ENCODE peak calls at places on chromosomes 16 and 17, in ten cellular contexts. One of them, this sample, is unnamed.

GRCh38 chr16:49592507-49593422 is 219.2 kb downstream of the C16orf78 start:
- DNase-seq in GM03348: peak
- DNase-seq in PC-9: no peak
- DNase-seq in T follicular helper cell: peak
- DNase-seq in A172: peak
- DNase-seq in activated CD8-positive, alpha-beta memory T cell treated with anti-CD3 and anti-CD28 coated beads for 4 hours: no peak
- DNase-seq in endothelial cell: peak
- DNase-seq in A549: peak
- DNase-seq in NCI-H1694 treated with DMSO at 0.1 percent for 48 hours: peak
- DNase-seq in stimulated activated CD4-positive, alpha-beta T cell treated with anti-CD3 and anti-CD28 coated beads, Interleukin-4, amount 100 ng/mL, for 24 hours: peak
- DNase-seq in this sample: peak

GRCh38 chr16:88456356-88457292 is 3.5 kb downstream of the ZFPM1 start:
- DNase-seq in GM03348: no peak
- DNase-seq in PC-9: no peak
- DNase-seq in T follicular helper cell: no peak
- DNase-seq in A172: peak
- DNase-seq in activated CD8-positive, alpha-beta memory T cell treated with anti-CD3 and anti-CD28 coated beads for 4 hours: peak
- DNase-seq in endothelial cell: no peak
- DNase-seq in A549: no peak
- DNase-seq in NCI-H1694 treated with DMSO at 0.1 percent for 48 hours: no peak
- DNase-seq in stimulated activated CD4-positive, alpha-beta T cell treated with anti-CD3 and anti-CD28 coated beads, Interleukin-4, amount 100 ng/mL, for 24 hours: peak
- DNase-seq in this sample: no peak

GRCh38 chr16:5041604-5042133 is 7.9 kb upstream of the NAGPA start:
- DNase-seq in GM03348: no peak
- DNase-seq in PC-9: peak
- DNase-seq in T follicular helper cell: no peak
- DNase-seq in A172: peak
- DNase-seq in activated CD8-positive, alpha-beta memory T cell treated with anti-CD3 and anti-CD28 coated beads for 4 hours: no peak
- DNase-seq in endothelial cell: no peak
- DNase-seq in A549: no peak
- DNase-seq in NCI-H1694 treated with DMSO at 0.1 percent for 48 hours: no peak
- DNase-seq in stimulated activated CD4-positive, alpha-beta T cell treated with anti-CD3 and anti-CD28 coated beads, Interleukin-4, amount 100 ng/mL, for 24 hours: no peak
- DNase-seq in this sample: no peak

GRCh38 chr16:55672471-55672870 is 16.7 kb downstream of the SLC6A2 start:
- DNase-seq in GM03348: peak
- DNase-seq in PC-9: no peak
- DNase-seq in T follicular helper cell: no peak
- DNase-seq in A172: peak
- DNase-seq in activated CD8-positive, alpha-beta memory T cell treated with anti-CD3 and anti-CD28 coated beads for 4 hours: no peak
- DNase-seq in endothelial cell: no peak
- DNase-seq in A549: no peak
- DNase-seq in NCI-H1694 treated with DMSO at 0.1 percent for 48 hours: no peak
- DNase-seq in stimulated activated CD4-positive, alpha-beta T cell treated with anti-CD3 and anti-CD28 coated beads, Interleukin-4, amount 100 ng/mL, for 24 hours: no peak
- DNase-seq in this sample: no peak

GRCh38 chr17:81697261-81698044 is 5.7 kb upstream of the MRPL12 start:
- DNase-seq in GM03348: no peak
- DNase-seq in PC-9: no peak
- DNase-seq in T follicular helper cell: no peak
- DNase-seq in A172: no peak
- DNase-seq in activated CD8-positive, alpha-beta memory T cell treated with anti-CD3 and anti-CD28 coated beads for 4 hours: no peak
- DNase-seq in endothelial cell: no peak
- DNase-seq in A549: no peak
- DNase-seq in NCI-H1694 treated with DMSO at 0.1 percent for 48 hours: no peak
- DNase-seq in stimulated activated CD4-positive, alpha-beta T cell treated with anti-CD3 and anti-CD28 coated beads, Interleukin-4, amount 100 ng/mL, for 24 hours: no peak
- DNase-seq in this sample: no peak

GRCh38 chr17:76697702-76698465 is 12.9 kb downstream of the MXRA7 start:
- DNase-seq in GM03348: no peak
- DNase-seq in PC-9: no peak
- DNase-seq in T follicular helper cell: no peak
- DNase-seq in A172: no peak
- DNase-seq in activated CD8-positive, alpha-beta memory T cell treated with anti-CD3 and anti-CD28 coated beads for 4 hours: no peak
- DNase-seq in endothelial cell: no peak
- DNase-seq in A549: no peak
- DNase-seq in NCI-H1694 treated with DMSO at 0.1 percent for 48 hours: peak
- DNase-seq in stimulated activated CD4-positive, alpha-beta T cell treated with anti-CD3 and anti-CD28 coated beads, Interleukin-4, amount 100 ng/mL, for 24 hours: no peak
- DNase-seq in this sample: no peak

GRCh38 chr16:56346131-56346890 is 79.0 kb downstream of the AMFR start:
- DNase-seq in GM03348: no peak
- DNase-seq in PC-9: peak
- DNase-seq in T follicular helper cell: no peak
- DNase-seq in A172: no peak
- DNase-seq in activated CD8-positive, alpha-beta memory T cell treated with anti-CD3 and anti-CD28 coated beads for 4 hours: no peak
- DNase-seq in endothelial cell: no peak
- DNase-seq in A549: no peak
- DNase-seq in NCI-H1694 treated with DMSO at 0.1 percent for 48 hours: no peak
- DNase-seq in stimulated activated CD4-positive, alpha-beta T cell treated with anti-CD3 and anti-CD28 coated beads, Interleukin-4, amount 100 ng/mL, for 24 hours: no peak
- DNase-seq in this sample: no peak

GRCh38 chr17:79842136-79842655 is 3.0 kb upstream of the CBX4 start:
- DNase-seq in GM03348: no peak
- DNase-seq in PC-9: no peak
- DNase-seq in T follicular helper cell: no peak
- DNase-seq in A172: no peak
- DNase-seq in activated CD8-positive, alpha-beta memory T cell treated with anti-CD3 and anti-CD28 coated beads for 4 hours: no peak
- DNase-seq in endothelial cell: no peak
- DNase-seq in A549: no peak
- DNase-seq in NCI-H1694 treated with DMSO at 0.1 percent for 48 hours: no peak
- DNase-seq in stimulated activated CD4-positive, alpha-beta T cell treated with anti-CD3 and anti-CD28 coated beads, Interleukin-4, amount 100 ng/mL, for 24 hours: no peak
- DNase-seq in this sample: peak

GRCh38 chr16:14669776-14670175 is 24.3 kb downstream of the PLA2G10 start:
- DNase-seq in GM03348: no peak
- DNase-seq in PC-9: no peak
- DNase-seq in T follicular helper cell: no peak
- DNase-seq in A172: peak
- DNase-seq in activated CD8-positive, alpha-beta memory T cell treated with anti-CD3 and anti-CD28 coated beads for 4 hours: no peak
- DNase-seq in endothelial cell: no peak
- DNase-seq in A549: no peak
- DNase-seq in NCI-H1694 treated with DMSO at 0.1 percent for 48 hours: no peak
- DNase-seq in stimulated activated CD4-positive, alpha-beta T cell treated with anti-CD3 and anti-CD28 coated beads, Interleukin-4, amount 100 ng/mL, for 24 hours: no peak
- DNase-seq in this sample: peak

GRCh38 chr17:19424934-19425868 is 14.2 kb downstream of the RNF112 start:
- DNase-seq in GM03348: no peak
- DNase-seq in PC-9: no peak
- DNase-seq in T follicular helper cell: no peak
- DNase-seq in A172: no peak
- DNase-seq in activated CD8-positive, alpha-beta memory T cell treated with anti-CD3 and anti-CD28 coated beads for 4 hours: no peak
- DNase-seq in endothelial cell: no peak
- DNase-seq in A549: no peak
- DNase-seq in NCI-H1694 treated with DMSO at 0.1 percent for 48 hours: no peak
- DNase-seq in stimulated activated CD4-positive, alpha-beta T cell treated with anti-CD3 and anti-CD28 coated beads, Interleukin-4, amount 100 ng/mL, for 24 hours: no peak
- DNase-seq in this sample: no peak

GRCh38 chr16:53922805-53923645 is 219.1 kb downstream of the FTO start:
- DNase-seq in GM03348: no peak
- DNase-seq in PC-9: no peak
- DNase-seq in T follicular helper cell: no peak
- DNase-seq in A172: no peak
- DNase-seq in activated CD8-positive, alpha-beta memory T cell treated with anti-CD3 and anti-CD28 coated beads for 4 hours: no peak
- DNase-seq in endothelial cell: no peak
- DNase-seq in A549: no peak
- DNase-seq in NCI-H1694 treated with DMSO at 0.1 percent for 48 hours: peak
- DNase-seq in stimulated activated CD4-positive, alpha-beta T cell treated with anti-CD3 and anti-CD28 coated beads, Interleukin-4, amount 100 ng/mL, for 24 hours: no peak
- DNase-seq in this sample: no peak

GRCh38 chr16:54937673-54938350 is 7.1 kb downstream of the IRX5 start:
- DNase-seq in GM03348: peak
- DNase-seq in PC-9: no peak
- DNase-seq in T follicular helper cell: no peak
- DNase-seq in A172: no peak
- DNase-seq in activated CD8-positive, alpha-beta memory T cell treated with anti-CD3 and anti-CD28 coated beads for 4 hours: no peak
- DNase-seq in endothelial cell: no peak
- DNase-seq in A549: no peak
- DNase-seq in NCI-H1694 treated with DMSO at 0.1 percent for 48 hours: no peak
- DNase-seq in stimulated activated CD4-positive, alpha-beta T cell treated with anti-CD3 and anti-CD28 coated beads, Interleukin-4, amount 100 ng/mL, for 24 hours: no peak
- DNase-seq in this sample: no peak

GRCh38 chr16:85275533-85276249 is 163.4 kb upstream of the CIBAR2 start:
- DNase-seq in GM03348: peak
- DNase-seq in PC-9: no peak
- DNase-seq in T follicular helper cell: peak
- DNase-seq in A172: peak
- DNase-seq in activated CD8-positive, alpha-beta memory T cell treated with anti-CD3 and anti-CD28 coated beads for 4 hours: peak
- DNase-seq in endothelial cell: peak
- DNase-seq in A549: peak
- DNase-seq in NCI-H1694 treated with DMSO at 0.1 percent for 48 hours: peak
- DNase-seq in stimulated activated CD4-positive, alpha-beta T cell treated with anti-CD3 and anti-CD28 coated beads, Interleukin-4, amount 100 ng/mL, for 24 hours: peak
- DNase-seq in this sample: peak

GRCh38 chr16:89110641-89111040 is 17.0 kb downstream of the ACSF3 start:
- DNase-seq in GM03348: no peak
- DNase-seq in PC-9: no peak
- DNase-seq in T follicular helper cell: no peak
- DNase-seq in A172: no peak
- DNase-seq in activated CD8-positive, alpha-beta memory T cell treated with anti-CD3 and anti-CD28 coated beads for 4 hours: no peak
- DNase-seq in endothelial cell: no peak
- DNase-seq in A549: no peak
- DNase-seq in NCI-H1694 treated with DMSO at 0.1 percent for 48 hours: no peak
- DNase-seq in stimulated activated CD4-positive, alpha-beta T cell treated with anti-CD3 and anti-CD28 coated beads, Interleukin-4, amount 100 ng/mL, for 24 hours: no peak
- DNase-seq in this sample: no peak

GRCh38 chr16:56438042-56438441 is 12.7 kb upstream of the AMFR start:
- DNase-seq in GM03348: no peak
- DNase-seq in PC-9: no peak
- DNase-seq in T follicular helper cell: no peak
- DNase-seq in A172: no peak
- DNase-seq in activated CD8-positive, alpha-beta memory T cell treated with anti-CD3 and anti-CD28 coated beads for 4 hours: no peak
- DNase-seq in endothelial cell: no peak
- DNase-seq in A549: no peak
- DNase-seq in NCI-H1694 treated with DMSO at 0.1 percent for 48 hours: no peak
- DNase-seq in stimulated activated CD4-positive, alpha-beta T cell treated with anti-CD3 and anti-CD28 coated beads, Interleukin-4, amount 100 ng/mL, for 24 hours: no peak
- DNase-seq in this sample: no peak

GRCh38 chr17:45013021-45013997 is 38.1 kb downstream of the DCAKD start:
- DNase-seq in GM03348: no peak
- DNase-seq in PC-9: no peak
- DNase-seq in T follicular helper cell: no peak
- DNase-seq in A172: no peak
- DNase-seq in activated CD8-positive, alpha-beta memory T cell treated with anti-CD3 and anti-CD28 coated beads for 4 hours: no peak
- DNase-seq in endothelial cell: no peak
- DNase-seq in A549: no peak
- DNase-seq in NCI-H1694 treated with DMSO at 0.1 percent for 48 hours: peak
- DNase-seq in stimulated activated CD4-positive, alpha-beta T cell treated with anti-CD3 and anti-CD28 coated beads, Interleukin-4, amount 100 ng/mL, for 24 hours: no peak
- DNase-seq in this sample: peak

GRCh38 chr17:44878627-44879221 is 20.5 kb downstream of the EFTUD2 start:
- DNase-seq in GM03348: peak
- DNase-seq in PC-9: no peak
- DNase-seq in T follicular helper cell: no peak
- DNase-seq in A172: peak
- DNase-seq in activated CD8-positive, alpha-beta memory T cell treated with anti-CD3 and anti-CD28 coated beads for 4 hours: no peak
- DNase-seq in endothelial cell: peak
- DNase-seq in A549: peak
- DNase-seq in NCI-H1694 treated with DMSO at 0.1 percent for 48 hours: peak
- DNase-seq in stimulated activated CD4-positive, alpha-beta T cell treated with anti-CD3 and anti-CD28 coated beads, Interleukin-4, amount 100 ng/mL, for 24 hours: peak
- DNase-seq in this sample: no peak

GRCh38 chr17:80632046-80632581 is 87.5 kb downstream of the RPTOR start:
- DNase-seq in GM03348: peak
- DNase-seq in PC-9: no peak
- DNase-seq in T follicular helper cell: no peak
- DNase-seq in A172: no peak
- DNase-seq in activated CD8-positive, alpha-beta memory T cell treated with anti-CD3 and anti-CD28 coated beads for 4 hours: no peak
- DNase-seq in endothelial cell: no peak
- DNase-seq in A549: no peak
- DNase-seq in NCI-H1694 treated with DMSO at 0.1 percent for 48 hours: no peak
- DNase-seq in stimulated activated CD4-positive, alpha-beta T cell treated with anti-CD3 and anti-CD28 coated beads, Interleukin-4, amount 100 ng/mL, for 24 hours: no peak
- DNase-seq in this sample: no peak

GRCh38 chr17:81487089-81487486 is 25.5 kb downstream of the ACTG1 start:
- DNase-seq in GM03348: no peak
- DNase-seq in PC-9: no peak
- DNase-seq in T follicular helper cell: no peak
- DNase-seq in A172: no peak
- DNase-seq in activated CD8-positive, alpha-beta memory T cell treated with anti-CD3 and anti-CD28 coated beads for 4 hours: no peak
- DNase-seq in endothelial cell: no peak
- DNase-seq in A549: no peak
- DNase-seq in NCI-H1694 treated with DMSO at 0.1 percent for 48 hours: no peak
- DNase-seq in stimulated activated CD4-positive, alpha-beta T cell treated with anti-CD3 and anti-CD28 coated beads, Interleukin-4, amount 100 ng/mL, for 24 hours: no peak
- DNase-seq in this sample: no peak

GRCh38 chr16:31179153-31179746 is 689 bp upstream of the FUS start:
- DNase-seq in GM03348: no peak
- DNase-seq in PC-9: no peak
- DNase-seq in T follicular helper cell: no peak
- DNase-seq in A172: no peak
- DNase-seq in activated CD8-positive, alpha-beta memory T cell treated with anti-CD3 and anti-CD28 coated beads for 4 hours: no peak
- DNase-seq in endothelial cell: peak
- DNase-seq in A549: no peak
- DNase-seq in NCI-H1694 treated with DMSO at 0.1 percent for 48 hours: no peak
- DNase-seq in stimulated activated CD4-positive, alpha-beta T cell treated with anti-CD3 and anti-CD28 coated beads, Interleukin-4, amount 100 ng/mL, for 24 hours: no peak
- DNase-seq in this sample: no peak

GRCh38 chr16:47392114-47392513 is 68.7 kb downstream of the ITFG1 start:
- DNase-seq in GM03348: no peak
- DNase-seq in PC-9: peak
- DNase-seq in T follicular helper cell: no peak
- DNase-seq in A172: peak
- DNase-seq in activated CD8-positive, alpha-beta memory T cell treated with anti-CD3 and anti-CD28 coated beads for 4 hours: no peak
- DNase-seq in endothelial cell: no peak
- DNase-seq in A549: no peak
- DNase-seq in NCI-H1694 treated with DMSO at 0.1 percent for 48 hours: no peak
- DNase-seq in stimulated activated CD4-positive, alpha-beta T cell treated with anti-CD3 and anti-CD28 coated beads, Interleukin-4, amount 100 ng/mL, for 24 hours: no peak
- DNase-seq in this sample: no peak